ENCODE peak calls at places on chromosome 10, in five cellular contexts. Y is HEK293T; S is stimulated activated CD4-positive, alpha-beta T cell treated with anti-CD3 and anti-CD28 coated beads, Interleukin-4, amount 100 ng/mL, for 1 hour; R is MV-4-11; V is progenitor cell of endocrine pancreas. F is an unnamed sample.

GRCh38 chr10:91032614-91033248 is 111.8 kb upstream of the ANKRD1 start:
- DNase-seq in R (peak), V (no peak), S (no peak), Y (no peak), F (no peak)

GRCh38 chr10:88702848-88703597 is 3.0 kb upstream of the LIPK start:
- DNase-seq in Y (no peak), V (no peak), R (no peak), S (no peak), F (no peak)

GRCh38 chr10:32943854-32944661 is 14.0 kb downstream of the ITGB1 start:
- DNase-seq in R (peak), V (no peak), Y (no peak), S (no peak), F (no peak)

GRCh38 chr10:86758231-86759072 is 2.0 kb downstream of the BMPR1A start:
- DNase-seq in V (no peak), R (no peak), Y (no peak), S (no peak), F (no peak)

GRCh38 chr10:120456143-120456625 is 843 bp upstream of the PLPP4 start:
- DNase-seq in R (no peak), S (no peak), Y (no peak), V (no peak), F (no peak)

GRCh38 chr10:76282122-76283030 is 851.0 kb downstream of the LRMDA start:
- DNase-seq in Y (peak), V (no peak), S (no peak), R (no peak), F (peak)

GRCh38 chr10:69145864-69146263 is 21.9 kb downstream of the VPS26A start:
- DNase-seq in S (no peak), R (no peak), V (no peak), Y (no peak), F (no peak)

GRCh38 chr10:95480102-95480900 is 80.9 kb downstream of the SORBS1 start:
- DNase-seq in S (no peak), R (no peak), Y (no peak), V (no peak), F (no peak)

GRCh38 chr10:93376372-93377296 is 105.5 kb downstream of the MYOF start:
- DNase-seq in V (peak), S (no peak), R (peak), Y (peak), F (peak)

GRCh38 chr10:103666109-103666508 is 172.6 kb downstream of the NEURL1 start:
- DNase-seq in V (no peak), R (no peak), S (no peak), Y (peak), F (peak)

GRCh38 chr10:48551796-48552591 is 52.9 kb downstream of the ARHGAP22 start:
- DNase-seq in S (no peak), Y (peak), V (no peak), R (peak), F (peak)

GRCh38 chr10:91820144-91820543 is 21.9 kb downstream of the TNKS2 start:
- DNase-seq in V (no peak), S (no peak), R (no peak), Y (no peak), F (no peak)

GRCh38 chr10:43607199-43607573 is 948 bp downstream of the ZNF485 start:
- DNase-seq in V (no peak), R (no peak), S (no peak), Y (no peak), F (no peak)

GRCh38 chr10:5959581-5960069 is 17.7 kb downstream of the IL15RA start:
- DNase-seq in S (no peak), Y (no peak), R (no peak), V (no peak), F (no peak)

GRCh38 chr10:103232772-103233488 is 12.8 kb upstream of the RPEL1 start:
- DNase-seq in S (no peak), R (peak), V (no peak), Y (no peak), F (no peak)

GRCh38 chr10:127563718-127564553 is 14.8 kb downstream of the NPS start:
- DNase-seq in Y (peak), V (peak), S (peak), R (no peak), F (peak)

GRCh38 chr10:133088524-133089460 is 1.1 kb downstream of the ADGRA1 start:
- DNase-seq in Y (no peak), R (no peak), S (no peak), V (no peak), F (peak)

GRCh38 chr10:78664929-78665525 is 403.7 kb upstream of the ZMIZ1 start:
- DNase-seq in R (peak), S (no peak), Y (peak), V (no peak), F (no peak)

GRCh38 chr10:60943372-60944158 is 420 bp downstream of the RHOBTB1 start:
- DNase-seq in S (peak), V (peak), R (no peak), Y (peak), F (peak)

GRCh38 chr10:36451391-36451790 is 674.0 kb upstream of the ANKRD30A start:
- DNase-seq in V (no peak), S (no peak), Y (no peak), R (no peak), F (no peak)

GRCh38 chr10:113959383-113959760 is 84.3 kb upstream of the ADRB1 start:
- DNase-seq in S (no peak), V (no peak), Y (no peak), R (peak), F (no peak)

GRCh38 chr10:70564901-70565351 is 37.6 kb downstream of the PRF1 start:
- DNase-seq in R (peak), S (no peak), Y (no peak), V (no peak), F (no peak)

GRCh38 chr10:130729876-130730275 is 581.6 kb downstream of the TCERG1L start:
- DNase-seq in S (no peak), V (no peak), Y (no peak), R (no peak), F (no peak)

GRCh38 chr10:3538850-3539531 is 246.0 kb downstream of the KLF6 start:
- DNase-seq in Y (no peak), R (peak), V (no peak), S (no peak), F (no peak)

GRCh38 chr10:133421336-133422222 is 2.8 kb downstream of the SPRN start:
- DNase-seq in Y (no peak), V (no peak), S (no peak), R (no peak), F (peak)

GRCh38 chr10:113096111-113097045 is 146.3 kb downstream of the TCF7L2 start:
- DNase-seq in R (no peak), S (no peak), V (no peak), Y (no peak), F (no peak)

GRCh38 chr10:101759354-101760247 is 16.3 kb downstream of the FGF8 start:
- DNase-seq in V (no peak), Y (no peak), S (no peak), R (no peak), F (peak)

GRCh38 chr10:68550747-68551411 is 9.3 kb upstream of the TET1 start:
- DNase-seq in S (no peak), V (peak), R (peak), Y (peak), F (peak)

GRCh38 chr10:12707461-12708185 is 293.9 kb downstream of the CCDC3 start:
- DNase-seq in S (peak), V (peak), Y (no peak), R (peak), F (peak)

GRCh38 chr10:45181483-45181882 is 133.9 kb downstream of the OR13A1 start:
- DNase-seq in S (no peak), R (no peak), Y (no peak), V (no peak), F (no peak)

GRCh38 chr10:132403511-132404168 is 6.6 kb downstream of the PWWP2B start:
- DNase-seq in S (no peak), V (no peak), R (no peak), Y (no peak), F (no peak)

GRCh38 chr10:4196948-4197390 is 412.0 kb upstream of the KLF6 start:
- DNase-seq in R (peak), Y (no peak), S (no peak), V (no peak), F (no peak)

GRCh38 chr10:52314007-52314821 is at the start of gene DKK1:
- DNase-seq in Y (peak), S (no peak), V (peak), R (no peak), F (peak)

GRCh38 chr10:87079106-87079836 is 15.4 kb downstream of the GLUD1 start:
- DNase-seq in S (no peak), V (no peak), R (no peak), Y (no peak), F (no peak)

GRCh38 chr10:78706256-78706655 is 362.5 kb upstream of the ZMIZ1 start:
- DNase-seq in Y (no peak), S (no peak), R (no peak), V (no peak), F (no peak)

GRCh38 chr10:32125023-32125422 is 68.8 kb upstream of the KIF5B start:
- DNase-seq in V (no peak), Y (no peak), R (no peak), S (no peak), F (no peak)

GRCh38 chr10:43264987-43265798 is 1.7 kb downstream of the RASGEF1A start:
- DNase-seq in R (no peak), V (no peak), S (no peak), Y (peak), F (peak)

GRCh38 chr10:63105811-63106755 is 27.0 kb upstream of the NRBF2 start:
- DNase-seq in R (no peak), V (no peak), S (no peak), Y (no peak), F (no peak)